ENCODE peak calls at places on chromosomes 1 and 21, in four cellular contexts. J is adrenal gland, B is skeletal muscle cell, N is HS-27A. X is an unnamed sample.

GRCh38 chr1:100989306-100990077 is 36.1 kb downstream of the DPH5 start:
- DNase-seq in J (no peak), B (peak; percentile 64), N (peak; percentile 12), X (peak; percentile 64)

GRCh38 chr1:59570524-59570923 is 244.2 kb upstream of the HOOK1 start:
- DNase-seq in J (no peak), B (no peak), N (no peak), X (peak; percentile 35)

GRCh38 chr1:58060548-58061170 is 485.9 kb downstream of the OMA1 start:
- DNase-seq in J (no peak), B (no peak), N (no peak), X (no peak)

GRCh38 chr1:231238298-231238697 is 2.7 kb upstream of the GNPAT start:
- DNase-seq in J (no peak), B (no peak), N (no peak), X (no peak)

GRCh38 chr1:156356875-156357534 is 12.0 kb upstream of the RHBG start:
- DNase-seq in J (no peak), B (no peak), N (no peak), X (no peak)

GRCh38 chr1:230507671-230508407 is 81.7 kb upstream of the PGBD5 start:
- DNase-seq in J (peak; percentile 66), B (no peak), N (no peak), X (peak; percentile 62)

GRCh38 chr1:209884665-209885117 is 53.3 kb upstream of the SYT14 start:
- DNase-seq in J (peak; percentile 93), B (peak; percentile 99), N (peak; percentile 92), X (peak; percentile 96)

GRCh38 chr1:17198476-17199258 is 6.3 kb upstream of the PADI1 start:
- DNase-seq in J (no peak), B (no peak), N (peak; percentile 62), X (peak; percentile 90)

GRCh38 chr1:156727914-156728598 is at the start of gene METTL25B:
- DNase-seq in J (peak; percentile 90), B (no peak), N (no peak), X (peak; percentile 72)

GRCh38 chr1:151611288-151611790 is 511 bp upstream of the SNX27 start:
- DNase-seq in J (peak; percentile 65), B (peak; percentile 53), N (no peak), X (peak; percentile 19)

GRCh38 chr1:24142546-24143431 is at the start of gene IL22RA1:
- DNase-seq in J (no peak), B (no peak), N (no peak), X (peak; percentile 51)

GRCh38 chr1:200279810-200280411 is 129.9 kb downstream of the ZNF281 start:
- DNase-seq in J (peak; percentile 69), B (no peak), N (peak; percentile 46), X (peak; percentile 59)

GRCh38 chr1:209513226-209513625 is 70.3 kb upstream of the CAMK1G start:
- DNase-seq in J (no peak), B (no peak), N (no peak), X (peak; percentile 64)

GRCh38 chr1:14377386-14377785 is 221.1 kb upstream of the KAZN start:
- DNase-seq in J (no peak), B (no peak), N (no peak), X (no peak)

GRCh38 chr1:21260405-21261129 is 29.7 kb downstream of the ECE1 start:
- DNase-seq in J (no peak), B (no peak), N (no peak), X (peak; percentile 46)

GRCh38 chr1:154157520-154158306 is 2.8 kb upstream of the NUP210L start:
- DNase-seq in J (no peak), B (no peak), N (no peak), X (no peak)

GRCh38 chr21:28737671-28738279 is 254.9 kb downstream of the LTN1 start:
- DNase-seq in J (no peak), B (peak; percentile 26), N (peak; percentile 49), X (no peak)

GRCh38 chr1:76955652-76956051 is 88.4 kb downstream of the ST6GALNAC5 start:
- DNase-seq in J (no peak), B (no peak), N (no peak), X (no peak)

X was measured in RPMI7951.